ENCODE peak calls at places on chromosome 4, in nine cellular contexts. Y is suprapubic skin, L is esophagus muscularis mucosa, Z is GM12878, D is tibial nerve, R is H1, W is transverse colon, P is SK-N-SH, E is stomach. J is an unnamed sample. For H3K27me3, the result is how much of the 10 kb centered on the place peaks cover.

GRCh38 chr4:189870835-189871234 is 69.8 kb upstream of the FRG1 start:
- DNase-seq in Z (no peak), R (no peak), E (no peak), P (no peak), W (no peak), L (no peak), Y (no peak), D (no peak), J (no peak)

GRCh38 chr4:27514711-27515110 is 654.1 kb downstream of the STIM2 start:
- DNase-seq in E (no peak), P (no peak), D (no peak), Z (no peak), L (no peak), Y (no peak), R (no peak), W (no peak), J (no peak)

GRCh38 chr4:99998062-99998880 is 48.2 kb upstream of the H2AZ1 start:
- DNase-seq in P (peak), R (no peak), E (no peak), L (no peak), Y (no peak), W (no peak), D (no peak), Z (peak), J (no peak)

GRCh38 chr4:54274786-54275503 is 45.9 kb downstream of the PDGFRA start:
- DNase-seq in P (no peak), L (no peak), D (no peak), R (no peak), E (no peak), Z (no peak), Y (no peak), W (no peak), J (no peak)

GRCh38 chr4:34850983-34851382 is 1393.3 kb downstream of the ARAP2 start:
- DNase-seq in D (no peak), R (no peak), W (no peak), Y (no peak), P (no peak), E (no peak), L (no peak), Z (no peak), J (no peak)

GRCh38 chr4:120853101-120853940 is 69.2 kb downstream of the PRDM5 start:
- DNase-seq in L (no peak), P (no peak), D (no peak), R (no peak), E (no peak), Y (no peak), Z (no peak), W (no peak), J (no peak)

GRCh38 chr4:15920723-15921591 is 17.6 kb downstream of the FGFBP1 start:
- DNase-seq in Z (no peak), Y (no peak), P (no peak), W (peak), D (no peak), R (no peak), L (no peak), E (peak), J (no peak)

GRCh38 chr4:54746228-54746627 is 88.5 kb downstream of the KIT start:
- DNase-seq in Y (no peak), Z (no peak), P (no peak), R (no peak), W (no peak), E (no peak), D (no peak), L (no peak), J (no peak)

GRCh38 chr4:180058731-180059215 is 2184.4 kb upstream of the TENM3 start:
- DNase-seq in E (no peak), D (no peak), Y (no peak), Z (no peak), R (no peak), W (peak), P (peak), L (no peak), J (peak)

GRCh38 chr4:3070709-3071500 is 3.4 kb downstream of the HTT-AS start:
- DNase-seq in E (no peak), W (no peak), Z (no peak), D (no peak), L (no peak), Y (no peak), R (no peak), P (no peak), J (no peak)

GRCh38 chr4:53514509-53514908 is 76.8 kb downstream of the LNX1 start:
- DNase-seq in Y (no peak), Z (no peak), P (peak), E (no peak), D (no peak), L (no peak), R (no peak), W (no peak), J (no peak)

GRCh38 chr4:109164011-109164410 is 138.4 kb downstream of the COL25A1 start:
- DNase-seq in Z (no peak), R (no peak), W (no peak), Y (no peak), P (no peak), L (no peak), E (no peak), D (no peak), J (no peak)

GRCh38 chr4:124423160-124423559 is 289.4 kb downstream of the ANKRD50 start:
- DNase-seq in R (no peak), Y (no peak), L (no peak), E (no peak), D (no peak), Z (no peak), W (no peak), P (no peak), J (no peak)

GRCh38 chr4:186189656-186190055 is 1.7 kb upstream of the CYP4V2 start:
- DNase-seq in D (no peak), R (no peak), P (no peak), Z (no peak), Y (no peak), W (no peak), E (no peak), L (no peak), J (no peak)

GRCh38 chr4:157217708-157218107 is 2.8 kb upstream of the GRIA2 start:
- DNase-seq in L (no peak), Y (no peak), E (no peak), P (peak), Z (no peak), W (no peak), D (no peak), R (no peak), J (no peak)

GRCh38 chr4:6391852-6392188 is 80.6 kb downstream of the PPP2R2C start:
- DNase-seq in P (no peak), Z (no peak), D (no peak), E (no peak), R (no peak), Y (no peak), L (no peak), W (no peak), J (no peak)

GRCh38 chr4:136680271-136680670 is 852.0 kb downstream of the PCDH18 start:
- DNase-seq in Z (no peak), L (no peak), P (peak), R (no peak), D (no peak), W (no peak), E (no peak), Y (no peak), J (no peak)

GRCh38 chr4:55184600-55185523 is 59.5 kb upstream of the KDR start:
- DNase-seq in P (no peak), E (peak), Z (no peak), W (peak), R (no peak), Y (no peak), D (peak), L (no peak), J (peak)

GRCh38 chr4:154086247-154086646 is 297.4 kb upstream of the SFRP2 start:
- DNase-seq in E (no peak), W (no peak), D (no peak), Y (no peak), R (no peak), P (no peak), Z (no peak), L (no peak), J (no peak)

GRCh38 chr4:140851032-140851636 is 94.9 kb upstream of the TBC1D9 start:
- DNase-seq in L (no peak), W (peak), E (peak), D (peak), R (no peak), P (peak), Y (no peak), Z (peak), J (peak)

GRCh38 chr4:140755811-140756291 is 334 bp downstream of the TBC1D9 start:
- DNase-seq in Y (no peak), L (no peak), D (peak), Z (no peak), P (peak), E (peak), W (peak), R (no peak), J (peak)

GRCh38 chr4:30396772-30397475 is 323.2 kb upstream of the PCDH7 start:
- DNase-seq in P (no peak), D (no peak), L (no peak), W (no peak), E (no peak), Y (no peak), R (no peak), Z (no peak), J (no peak)

GRCh38 chr4:37767019-37767418 is 59.5 kb upstream of the PGM2 start:
- DNase-seq in L (no peak), W (no peak), P (no peak), Y (no peak), E (no peak), D (no peak), Z (no peak), R (no peak), J (no peak)

GRCh38 chr4:61177361-61177760 is 22.8 kb upstream of the ADGRL3 start:
- DNase-seq in R (no peak), W (no peak), E (no peak), L (no peak), Z (no peak), P (no peak), D (no peak), Y (no peak), J (no peak)

GRCh38 chr4:99043346-99043745 is 45.2 kb downstream of the ADH5 start:
- DNase-seq in P (no peak), D (no peak), W (no peak), Y (no peak), L (no peak), Z (no peak), E (no peak), R (no peak), J (no peak)

GRCh38 chr4:11546391-11547160 is 117.9 kb upstream of the HS3ST1 start:
- DNase-seq in Z (no peak), P (no peak), E (no peak), R (no peak), D (no peak), W (no peak), L (no peak), Y (no peak), J (no peak)

GRCh38 chr4:88737304-88738015 is 39.8 kb upstream of the NAP1L5 start:
- DNase-seq in Z (peak), E (peak), L (no peak), P (no peak), R (no peak), D (no peak), Y (no peak), W (peak), J (peak)

GRCh38 chr4:135839712-135840111 is 1638.1 kb upstream of the PABPC4L start:
- DNase-seq in R (no peak), E (no peak), D (no peak), Z (no peak), L (no peak), P (no peak), Y (no peak), W (no peak), J (no peak)

GRCh38 chr4:102614801-102615200 is 113.6 kb downstream of the NFKB1 start:
- DNase-seq in L (no peak), W (peak), R (no peak), D (no peak), E (no peak), Z (no peak), Y (no peak), P (no peak), J (no peak)

GRCh38 chr4:3284734-3285557 is 7.9 kb upstream of the RGS12 start:
- DNase-seq in Y (peak), Z (no peak), E (peak), R (no peak), L (no peak), P (no peak), D (no peak), W (no peak), J (no peak)

GRCh38 chr4:52968241-52968640 is 106.1 kb downstream of the RASL11B start:
- DNase-seq in D (no peak), Y (no peak), P (no peak), L (no peak), E (no peak), R (no peak), W (no peak), Z (no peak), J (no peak)

GRCh38 chr4:76305971-76306881 is at the start of gene STBD1:
- DNase-seq in W (peak), L (no peak), Z (no peak), Y (peak), E (peak), P (peak), D (peak), R (peak), J (peak)

GRCh38 chr4:76305033-76305687 is 1.4 kb upstream of the STBD1 start:
- DNase-seq in D (no peak), L (no peak), R (no peak), P (no peak), Z (no peak), E (no peak), W (no peak), Y (no peak), J (no peak)

GRCh38 chr4:76307670-76308014 is 1.1 kb downstream of the STBD1 start:
- DNase-seq in P (peak), W (peak), D (no peak), Z (no peak), Y (no peak), R (no peak), L (no peak), E (peak), J (peak)

GRCh38 chr4:76308548-76308947 is 2.0 kb downstream of the STBD1 start:
- DNase-seq in Z (no peak), E (peak), D (no peak), R (no peak), L (no peak), Y (no peak), W (no peak), P (peak), J (peak)

DNA sequence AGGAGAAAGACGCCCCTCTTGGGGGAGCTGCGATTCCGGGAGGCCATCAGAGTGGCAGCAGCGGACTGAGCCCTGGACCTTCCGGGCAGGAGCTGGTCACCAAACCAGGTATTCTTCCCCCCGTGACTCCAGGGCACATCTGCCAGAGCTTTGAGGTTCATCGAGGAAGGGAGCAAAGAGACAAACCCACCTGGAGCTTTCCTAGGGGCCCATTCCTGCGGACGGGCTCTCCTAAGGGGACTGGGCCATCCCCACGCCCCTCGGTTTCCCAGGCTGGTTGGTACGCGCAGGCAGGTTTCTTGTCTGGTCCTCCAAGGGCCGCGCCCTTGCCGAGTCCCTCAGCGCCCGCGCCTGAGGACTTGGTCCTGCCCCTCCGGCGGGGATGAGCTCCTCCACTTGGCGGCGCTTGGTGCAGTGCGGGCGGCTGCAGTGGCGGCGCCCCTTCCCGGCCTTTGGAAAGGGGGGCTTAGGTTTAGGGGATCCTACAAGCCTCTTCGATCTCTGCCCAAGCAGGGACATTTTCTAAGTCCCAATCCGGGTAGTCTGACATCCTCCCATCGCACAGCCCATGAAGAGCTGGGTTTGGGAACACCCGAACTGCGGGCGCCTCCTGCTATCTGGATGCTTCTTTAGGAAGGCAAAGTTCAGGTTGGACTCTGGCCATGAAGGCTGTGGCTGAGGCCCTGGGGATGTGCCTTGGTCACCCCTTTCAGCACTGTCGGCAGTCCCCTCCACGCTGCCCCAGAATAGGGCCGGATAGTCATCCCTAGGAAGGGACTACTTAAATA is 543 bp downstream of the STBD1 start:
- DNase-seq in W (peak), P (peak), R (peak), Y (no peak), D (peak), E (peak), Z (no peak), L (no peak), J (peak)
- TF ChIP-seq CTCF in W (peak), P (peak), R (peak), Y (peak), D (no peak), E (peak), Z (no peak), L (peak), J (no peak)

GRCh38 chr4:8850830-8851188 is 20.8 kb downstream of the HMX1 start:
- DNase-seq in D (no peak), Z (no peak), P (no peak), E (no peak), W (no peak), Y (no peak), R (no peak), L (no peak), J (no peak)
- H3K27me3 ChIP-seq in D (under half), Z (under half), P (under half), E (half or more), W (half or more), Y (half or more), R (under half), L (half or more), J (under half)

DNA sequence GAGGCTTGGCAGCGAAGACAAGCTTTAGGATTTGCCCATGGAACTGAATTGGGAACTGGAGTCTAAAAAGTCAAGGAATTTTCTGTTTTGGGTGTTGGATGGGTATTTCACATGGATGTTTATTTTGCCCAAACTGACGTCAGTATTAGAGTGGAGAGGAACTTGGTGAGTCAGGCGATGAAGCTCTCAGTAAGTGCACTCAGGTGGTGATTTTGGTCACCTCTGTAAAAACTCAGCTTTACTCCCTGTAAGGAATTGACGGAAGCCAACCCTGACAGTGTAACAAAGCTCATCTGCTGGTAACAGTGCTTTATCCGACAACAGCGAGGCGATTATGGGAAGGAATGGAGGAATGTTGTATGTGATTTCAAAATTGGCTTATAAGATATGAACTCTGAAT is 77.0 kb upstream of the PGRMC2 start:
- DNase-seq in E (no peak), L (no peak), P (no peak), R (no peak), W (no peak), Z (no peak), D (no peak), Y (no peak), J (no peak)
- TF ChIP-seq EP300 in E (no peak), L (no peak), P (no peak), R (no peak), W (no peak), Z (no peak), D (no peak), Y (no peak), J (no peak)

GRCh38 chr4:74038161-74039064 is at the start of gene CXCL3:
- DNase-seq in W (peak), D (peak), E (peak), Y (peak), L (no peak), R (no peak), Z (no peak), P (peak), J (peak)
- TF ChIP-seq CTCF in W (peak), D (peak), E (peak), Y (peak), L (peak), R (peak), Z (no peak), P (peak), J (no peak)

GRCh38 chr4:824461-825062 is 1.4 kb downstream of the CPLX1 start:
- DNase-seq in R (no peak), W (no peak), D (no peak), L (no peak), Z (no peak), E (no peak), Y (no peak), P (peak), J (no peak)
- H3K27me3 ChIP-seq in R (half or more), W (half or more), D (under half), L (half or more), Z (under half), E (half or more), Y (half or more), P (under half), J (under half)

J was measured in ovary.